ENCODE peak calls at places on chromosomes 1 and 21, in four cellular contexts. R, W, S and V are unnamed samples. For H3K4me1 and H3K27me3, the result is how much of the 10 kb centered on the place peaks cover.

GRCh38 chr1:157956754-157957153 is 36.7 kb upstream of the KIRREL1 start:
- DNase-seq in R (no peak), W (no peak), S (no peak), V (no peak)

GRCh38 chr21:36097427-36098230 is 27.8 kb downstream of the CBR1 start:
- DNase-seq in R (no peak), W (no peak), S (no peak), V (no peak)

GRCh38 chr1:21617126-21617738 is 51.9 kb downstream of the RAP1GAP start:
- DNase-seq in R (no peak), W (no peak), S (no peak), V (no peak)

GRCh38 chr1:243946253-243946652 is 96.2 kb upstream of the AKT3 start:
- DNase-seq in R (peak), W (no peak), S (no peak), V (no peak)

GRCh38 chr1:184056921-184057496 is 5.5 kb downstream of the TSEN15 start:
- DNase-seq in R (peak), W (no peak), S (no peak), V (no peak)

GRCh38 chr21:23249760-23250159 is 2251.6 kb downstream of the NCAM2 start:
- DNase-seq in R (no peak), W (no peak), S (no peak), V (no peak)

GRCh38 chr1:84298336-84298687 is 3.2 kb upstream of the SAMD13 start:
- DNase-seq in R (peak), W (peak), S (peak), V (peak)

GRCh38 chr1:77031101-77031662 is 163.9 kb downstream of the ST6GALNAC5 start:
- DNase-seq in R (peak), W (no peak), S (no peak), V (no peak)

GRCh38 chr1:26862781-26863676 is at the start of gene SFN:
- DNase-seq in R (peak), W (no peak), S (no peak), V (peak)

GRCh38 chr1:6471969-6472368 is 6.0 kb upstream of the TNFRSF25 start:
- DNase-seq in R (no peak), W (no peak), S (no peak), V (no peak)

GRCh38 chr1:15063346-15063745 is 90.2 kb upstream of the TMEM51 start:
- DNase-seq in R (no peak), W (no peak), S (no peak), V (no peak)

GRCh38 chr1:221987860-221988520 is 246.1 kb upstream of the DUSP10 start:
- DNase-seq in R (peak), W (no peak), S (no peak), V (no peak)

GRCh38 chr1:200704991-200705390 is 33.7 kb upstream of the CAMSAP2 start:
- DNase-seq in R (no peak), W (no peak), S (no peak), V (no peak)

GRCh38 chr1:94676686-94677085 is 135.1 kb upstream of the F3 start:
- DNase-seq in R (no peak), W (no peak), S (no peak), V (peak)

GRCh38 chr21:43721939-43722338 is 3.0 kb downstream of the PDXK start:
- DNase-seq in R (no peak), W (no peak), S (no peak), V (peak)
- H3K4me1 ChIP-seq in R (under half), W (under half), S (half or more), V (under half)

GRCh38 chr1:115201598-115201997 is 112.3 kb upstream of the TSPAN2 start:
- DNase-seq in R (no peak), W (no peak), S (no peak), V (no peak)
- H3K27me3 ChIP-seq in R (under half), W (under half), S (under half), V (under half)

GRCh38 chr1:2229921-2230700 is 2.0 kb downstream of the SKI start:
- DNase-seq in R (no peak), W (no peak), S (peak), V (peak)
- H3K4me1 ChIP-seq in R (under half), W (half or more), S (half or more), V (under half)

GRCh38 chr1:223349241-223349640 is 14.7 kb downstream of the SUSD4 start:
- DNase-seq in R (no peak), W (no peak), S (peak), V (no peak)
- H3K27me3 ChIP-seq in R (under half), W (under half), S (under half), V (under half)

GRCh38 chr1:241336335-241336734 is 20.7 kb downstream of the RGS7 start:
- DNase-seq in R (no peak), W (no peak), S (no peak), V (no peak)
- H3K4me1 ChIP-seq in R (under half), W (under half), S (under half), V (under half)

DNA sequence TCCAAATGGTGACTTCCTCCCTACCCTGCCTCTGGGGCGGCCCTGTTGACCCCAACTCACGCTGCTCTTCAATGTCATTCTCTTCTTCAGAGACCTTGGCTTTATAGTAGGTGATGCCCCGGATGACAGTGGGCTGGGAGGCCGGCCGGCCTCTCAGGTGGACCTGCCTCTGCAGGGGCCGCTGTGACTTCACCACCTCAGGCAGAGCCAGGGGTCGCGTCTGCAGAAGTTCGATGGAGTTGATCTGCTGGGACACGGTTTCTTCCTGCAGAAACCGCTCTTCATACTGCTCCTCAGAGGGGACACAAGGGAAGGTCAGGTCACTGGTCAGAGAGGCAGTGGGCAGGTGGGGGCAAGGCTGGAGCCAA is 23.6 kb downstream of the OLFML2B start:
- DNase-seq in R (no peak), W (no peak), S (no peak), V (no peak)
- H3K27me3 ChIP-seq in R (under half), W (under half), S (under half), V (under half)

GRCh38 chr1:24909388-24909898 is 20.6 kb downstream of the RUNX3 start:
- DNase-seq in R (peak), W (peak), S (peak), V (peak)
- H3K4me1 ChIP-seq in R (under half), W (under half), S (under half), V (under half)

GRCh38 chr1:32536117-32536516 is 3.1 kb upstream of the ZBTB8A start:
- DNase-seq in R (no peak), W (no peak), S (no peak), V (no peak)
- H3K27me3 ChIP-seq in R (under half), W (under half), S (under half), V (under half)

DNA sequence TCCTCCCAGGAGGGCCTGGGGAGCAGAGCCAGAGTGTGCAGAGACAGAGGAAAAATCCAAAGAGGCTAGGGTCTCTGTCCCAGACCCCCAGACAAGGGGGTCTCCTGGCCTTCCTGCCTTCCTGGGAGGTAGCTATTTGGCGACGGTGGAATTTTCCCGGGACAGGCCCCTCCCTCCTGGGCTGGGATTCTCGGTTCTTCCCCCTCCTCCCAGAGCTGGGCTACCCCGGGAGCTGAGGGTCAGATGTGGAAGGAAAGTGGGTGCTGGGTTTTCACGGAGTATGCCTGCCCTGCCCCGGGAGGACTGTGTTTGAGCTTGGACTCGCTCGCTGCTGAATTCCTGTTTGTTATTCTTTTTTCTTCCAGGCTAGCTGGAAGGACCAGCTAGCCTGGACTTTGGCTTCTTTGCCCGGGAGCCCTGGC is 770 bp downstream of the AMPD2 start:
- DNase-seq in R (peak), W (peak), S (peak), V (peak)
- H3K4me1 ChIP-seq in R (under half), W (under half), S (under half), V (under half)